ENCODE peak calls at places on chromosomes 11 and 22, in six cellular contexts. W, J, L, V, Q and P are unnamed samples.

GRCh38 chr11:47924184-47924671 is 56.1 kb upstream of the PTPRJ start:
- DNase-seq in J (peak), Q (no peak), W (no peak), V (peak), L (no peak), P (no peak)

GRCh38 chr11:69301033-69301490 is 7.1 kb downstream of the MYEOV start:
- DNase-seq in L (no peak), W (no peak), V (no peak), Q (no peak), J (no peak), P (no peak)

GRCh38 chr11:132556316-132556715 is 976.0 kb downstream of the OPCML start:
- DNase-seq in J (no peak), L (no peak), Q (no peak), W (no peak), V (no peak), P (no peak)

GRCh38 chr11:83008581-83008923 is 63.1 kb downstream of the RAB30 start:
- DNase-seq in L (no peak), Q (no peak), W (no peak), V (no peak), J (no peak), P (peak)

GRCh38 chr11:76493626-76494539 is 49.1 kb downstream of the EMSY start:
- DNase-seq in W (no peak), Q (no peak), V (no peak), L (peak), J (no peak), P (no peak)

GRCh38 chr11:95918056-95918455 is 5.9 kb downstream of the MTMR2 start:
- DNase-seq in Q (no peak), L (no peak), V (no peak), J (no peak), W (no peak), P (no peak)

GRCh38 chr22:35684270-35684700 is 33.4 kb upstream of the APOL5 start:
- DNase-seq in Q (no peak), J (peak), L (no peak), W (no peak), V (no peak), P (peak)

GRCh38 chr22:30667092-30667485 is 586 bp downstream of the DUSP18 start:
- DNase-seq in V (no peak), Q (no peak), J (no peak), L (peak), W (no peak), P (no peak)